ENCODE peak calls at places on chromosomes 13 and 19, in six cellular contexts. H, V, T, Z, U and X are unnamed samples.

GRCh38 chr19:38277549-38277948 is 13.2 kb downstream of the SPINT2 start:
- DNase-seq in H (no peak), V (no peak), T (no peak), Z (no peak), U (no peak), X (no peak)

GRCh38 chr19:14181906-14182305 is 24.1 kb downstream of the ADGRL1 start:
- DNase-seq in H (no peak), V (no peak), T (no peak), Z (no peak), U (no peak), X (no peak)

GRCh38 chr13:50574731-50575130 is 268.8 kb downstream of the DLEU7 start:
- DNase-seq in H (no peak), V (no peak), T (no peak), Z (no peak), U (no peak), X (no peak)

GRCh38 chr19:10907925-10908324 is 20.5 kb downstream of the YIPF2 start:
- DNase-seq in H (no peak), V (no peak), T (no peak), Z (no peak), U (no peak), X (no peak)

GRCh38 chr19:52981329-52981728 is 18.6 kb upstream of the ZNF816 start:
- DNase-seq in H (no peak), V (no peak), T (no peak), Z (no peak), U (no peak), X (no peak)

GRCh38 chr19:35236638-35237400 is 8.3 kb upstream of the FAM187B start:
- DNase-seq in H (no peak), V (peak), T (no peak), Z (peak), U (no peak), X (no peak)

GRCh38 chr13:51999525-51999924 is 11.7 kb downstream of the ATP7B start:
- DNase-seq in H (no peak), V (peak), T (no peak), Z (no peak), U (peak), X (no peak)

GRCh38 chr13:107348931-107349330 is 781.0 kb upstream of the ARGLU1 start:
- DNase-seq in H (no peak), V (no peak), T (no peak), Z (no peak), U (no peak), X (no peak)

GRCh38 chr19:39223703-39224279 is 19.7 kb upstream of the SYCN start:
- DNase-seq in H (no peak), V (no peak), T (peak), Z (no peak), U (no peak), X (no peak)

GRCh38 chr19:17385878-17386611 is 8.0 kb downstream of the CCDC194 start:
- DNase-seq in H (no peak), V (peak), T (peak), Z (peak), U (peak), X (peak)

GRCh38 chr19:35153701-35154534 is 617 bp upstream of the FXYD5 start:
- DNase-seq in H (no peak), V (peak), T (peak), Z (peak), U (peak), X (no peak)

GRCh38 chr19:11349171-11349570 is 2.9 kb downstream of the CCDC159 start:
- DNase-seq in H (no peak), V (no peak), T (no peak), Z (no peak), U (no peak), X (no peak)

GRCh38 chr13:99690426-99691189 is 189.3 kb downstream of the TM9SF2 start:
- DNase-seq in H (no peak), V (no peak), T (no peak), Z (no peak), U (no peak), X (no peak)

GRCh38 chr13:50320297-50320862 is 305.1 kb downstream of the KCNRG start:
- DNase-seq in H (no peak), V (no peak), T (no peak), Z (no peak), U (no peak), X (no peak)

GRCh38 chr19:9144920-9145319 is 4.7 kb downstream of the ZNF317 start:
- DNase-seq in H (no peak), V (no peak), T (no peak), Z (no peak), U (no peak), X (peak)

GRCh38 chr19:17681505-17682125 is 6.5 kb downstream of the UNC13A start:
- DNase-seq in H (no peak), V (peak), T (no peak), Z (no peak), U (peak), X (no peak)

GRCh38 chr13:110879482-110879881 is 35.4 kb downstream of the ANKRD10 start:
- DNase-seq in H (no peak), V (no peak), T (no peak), Z (no peak), U (no peak), X (no peak)

GRCh38 chr13:30240608-30241007 is 66.7 kb downstream of the KATNAL1 start:
- DNase-seq in H (no peak), V (no peak), T (no peak), Z (no peak), U (no peak), X (no peak)

GRCh38 chr19:47040869-47041268 is 7.6 kb downstream of the TMEM160 start:
- DNase-seq in H (no peak), V (no peak), T (no peak), Z (no peak), U (no peak), X (no peak)

GRCh38 chr13:50080158-50080855 is 65.1 kb downstream of the KCNRG start:
- DNase-seq in H (no peak), V (peak), T (no peak), Z (no peak), U (peak), X (peak)

GRCh38 chr19:8399681-8400188 is 9.6 kb downstream of the RAB11B start:
- DNase-seq in H (no peak), V (no peak), T (no peak), Z (no peak), U (no peak), X (no peak)

GRCh38 chr13:44347301-44347700 is 26.3 kb upstream of the SERP2 start:
- DNase-seq in H (no peak), V (no peak), T (no peak), Z (no peak), U (no peak), X (no peak)

GRCh38 chr19:799076-799881 is 2.0 kb downstream of the PTBP1 start:
- DNase-seq in H (no peak), V (peak), T (no peak), Z (no peak), U (peak), X (peak)

GRCh38 chr13:29594710-29595379 is 643 bp downstream of the SLC7A1 start:
- DNase-seq in H (peak), V (peak), T (peak), Z (peak), U (peak), X (peak)

GRCh38 chr19:28023064-28023463 is 1189.9 kb downstream of the UQCRFS1 start:
- DNase-seq in H (no peak), V (no peak), T (no peak), Z (no peak), U (no peak), X (no peak)

GRCh38 chr19:47421844-47422395 is 2.6 kb upstream of the MEIS3 start:
- DNase-seq in H (no peak), V (no peak), T (no peak), Z (no peak), U (no peak), X (no peak)

GRCh38 chr13:47287291-47287751 is 390.5 kb upstream of the HTR2A start:
- DNase-seq in H (no peak), V (no peak), T (no peak), Z (no peak), U (no peak), X (no peak)

GRCh38 chr19:30669329-30670010 is 297.3 kb downstream of the ZNF536 start:
- DNase-seq in H (peak), V (peak), T (peak), Z (peak), U (peak), X (peak)

GRCh38 chr13:109941951-109942350 is 155.6 kb upstream of the IRS2 start:
- DNase-seq in H (no peak), V (no peak), T (no peak), Z (no peak), U (no peak), X (no peak)

GRCh38 chr19:16200038-16200775 is 2.5 kb downstream of the AP1M1 start:
- DNase-seq in H (peak), V (no peak), T (no peak), Z (no peak), U (no peak), X (no peak)

GRCh38 chr19:16198363-16198636 is 589 bp downstream of the AP1M1 start:
- DNase-seq in H (no peak), V (no peak), T (no peak), Z (no peak), U (no peak), X (peak)

GRCh38 chr19:16199275-16199932 is 1.7 kb downstream of the AP1M1 start:
- DNase-seq in H (no peak), V (no peak), T (no peak), Z (no peak), U (no peak), X (no peak)

GRCh38 chr19:16197188-16197621 is 506 bp upstream of the AP1M1 start:
- DNase-seq in H (no peak), V (no peak), T (no peak), Z (no peak), U (no peak), X (peak)

DNA sequence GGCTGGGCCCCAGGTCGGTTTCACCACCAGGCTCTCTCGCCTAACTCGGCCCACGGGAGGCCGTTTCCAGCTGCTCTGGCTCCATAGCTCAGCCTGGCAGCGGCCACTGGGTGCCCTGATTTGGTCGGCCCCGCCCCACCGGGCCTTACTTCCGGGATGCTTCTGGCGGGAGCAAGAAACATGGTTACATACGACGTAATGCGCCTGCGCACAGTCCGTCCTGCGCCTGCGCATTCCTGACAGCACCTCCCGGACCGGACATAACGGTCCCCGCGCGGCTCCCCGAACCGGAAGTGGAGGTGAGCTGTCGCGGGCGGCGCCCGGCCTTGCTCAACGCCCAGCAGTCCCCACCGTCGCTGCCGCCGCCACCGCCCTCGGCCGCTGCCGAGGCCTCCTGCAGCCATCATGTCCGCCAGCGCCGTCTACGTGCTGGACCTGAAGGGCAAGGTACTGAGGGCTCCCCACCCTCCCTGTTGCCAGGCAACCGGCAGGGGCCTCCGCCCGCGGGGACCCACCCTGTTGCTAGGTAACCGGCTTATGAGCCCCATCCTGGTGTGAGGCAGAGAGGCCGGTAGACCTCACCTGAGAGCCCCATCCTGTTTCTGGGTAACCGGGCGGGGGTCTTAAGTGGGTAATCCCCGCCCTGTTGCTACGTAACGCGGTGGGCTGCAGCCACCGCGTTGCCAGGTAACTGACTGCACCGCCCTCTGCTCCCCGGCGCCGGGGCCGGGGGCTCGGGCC is at the start of gene AP1M1:
- DNase-seq in H (peak), V (peak), T (peak), Z (peak), U (peak), X (peak)
- TF ChIP-seq POLR2A in H (no peak), V (peak), T (peak), Z (peak), U (peak), X (peak)

GRCh38 chr19:4067396-4068057 is 828 bp upstream of the ZBTB7A start:
- DNase-seq in H (no peak), V (peak), T (no peak), Z (no peak), U (peak), X (peak)
- TF ChIP-seq POLR2A in H (no peak), V (peak), T (peak), Z (peak), U (peak), X (peak)

GRCh38 chr13:33284016-33284415 is 1.5 kb downstream of the STARD13 start:
- DNase-seq in H (no peak), V (no peak), T (no peak), Z (no peak), U (no peak), X (no peak)
- TF ChIP-seq POLR2A in H (no peak), V (no peak), T (no peak), Z (no peak), U (no peak), X (no peak)

GRCh38 chr19:55603581-55604292 is 1.7 kb upstream of the ZNF865 start:
- DNase-seq in H (no peak), V (no peak), T (no peak), Z (no peak), U (no peak), X (peak)

GRCh38 chr19:55605637-55606470 is at the start of gene ZNF865:
- DNase-seq in H (peak), V (peak), T (peak), Z (peak), U (peak), X (peak)

GRCh38 chr19:55606471-55606787 is 982 bp downstream of the ZNF865 start:
- DNase-seq in H (no peak), V (no peak), T (no peak), Z (no peak), U (no peak), X (no peak)

GRCh38 chr19:55606817-55607216 is 1.4 kb downstream of the ZNF865 start:
- DNase-seq in H (no peak), V (no peak), T (no peak), Z (no peak), U (no peak), X (no peak)

DNA sequence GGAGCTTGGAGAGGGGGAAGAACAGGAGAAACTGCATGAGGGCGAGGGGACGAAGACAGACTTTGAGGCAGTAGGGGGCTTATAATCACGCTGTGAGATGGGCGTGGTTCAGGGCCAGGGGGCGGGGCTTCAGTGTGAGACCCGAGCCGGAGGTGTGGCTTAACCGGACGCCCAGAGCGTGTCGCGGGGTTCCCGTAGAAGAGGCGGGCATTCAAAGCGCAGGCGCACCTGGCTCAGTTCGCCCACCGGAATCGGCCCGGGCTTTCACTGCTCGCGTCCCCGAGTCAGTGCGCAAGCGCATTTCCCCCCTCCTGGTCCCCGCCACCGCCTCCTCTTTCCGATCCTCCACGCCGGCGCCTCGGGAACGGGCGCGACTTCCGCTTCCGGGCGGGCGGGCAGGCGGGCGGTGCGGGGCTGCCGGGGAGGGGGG is 225 bp upstream of the ZNF865 start:
- DNase-seq in H (peak), V (peak), T (peak), Z (peak), U (peak), X (peak)
- TF ChIP-seq POLR2A in H (no peak), V (peak), T (no peak), Z (peak), U (peak), X (peak)

GRCh38 chr13:41006296-41006695 is 12.8 kb downstream of the ELF1 start:
- DNase-seq in H (no peak), V (no peak), T (no peak), Z (no peak), U (no peak), X (peak)

GRCh38 chr13:41006951-41007350 is 12.2 kb downstream of the ELF1 start:
- DNase-seq in H (no peak), V (no peak), T (no peak), Z (no peak), U (no peak), X (peak)

GRCh38 chr13:41007359-41008118 is 11.6 kb downstream of the ELF1 start:
- DNase-seq in H (no peak), V (no peak), T (no peak), Z (no peak), U (no peak), X (peak)

GRCh38 chr13:41005709-41006108 is 13.4 kb downstream of the ELF1 start:
- DNase-seq in H (no peak), V (no peak), T (no peak), Z (no peak), U (no peak), X (no peak)

DNA sequence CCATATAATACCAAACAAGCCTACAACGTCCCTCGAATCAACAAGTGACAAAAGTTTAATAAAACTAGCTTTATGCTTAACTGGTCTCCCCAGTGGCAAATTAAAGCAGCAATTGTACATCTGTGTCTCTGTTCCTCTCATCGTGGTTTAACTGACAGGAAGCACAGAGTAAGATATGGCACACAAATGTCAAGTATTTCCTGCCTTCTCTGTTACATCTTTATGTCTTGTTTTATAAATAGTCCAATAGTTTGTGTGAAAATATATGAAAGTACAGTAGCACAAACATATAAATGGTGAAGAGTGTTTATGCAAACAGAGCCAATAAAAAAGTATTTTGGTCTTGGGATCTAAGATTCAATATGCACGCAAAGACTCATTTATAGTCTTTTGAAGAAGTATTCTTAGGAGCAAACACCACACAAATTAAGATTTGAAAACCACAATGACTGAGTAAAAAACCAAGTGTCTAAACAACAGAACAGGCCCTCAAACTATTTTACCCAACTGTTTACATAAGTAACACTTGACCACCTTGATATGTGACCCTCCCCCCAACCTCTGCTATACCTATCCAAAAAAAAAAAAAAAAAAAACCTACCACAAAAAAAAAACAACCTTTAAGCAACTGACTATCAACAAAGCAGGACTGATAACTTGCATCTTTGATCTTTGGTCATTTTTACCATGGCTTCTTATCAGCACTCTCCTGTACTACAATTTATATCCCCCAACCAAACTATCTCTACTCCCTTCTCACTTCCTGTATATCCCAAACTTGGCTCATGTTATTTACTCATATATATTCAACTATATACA is 14.0 kb downstream of the ELF1 start:
- DNase-seq in H (no peak), V (no peak), T (no peak), Z (no peak), U (no peak), X (peak)
- TF ChIP-seq POLR2A in H (no peak), V (no peak), T (no peak), Z (no peak), U (no peak), X (no peak)